ENCODE peak calls at places on chromosomes 7 and 10, in eight cellular contexts. Q is heart right ventricle, M is IMR-90, O is colonic mucosa, Y is mammary epithelial cell, U is right cardiac atrium, H is A549, V is upper lobe of right lung. L is an unnamed sample. For H3K4me1, the result is how much of the 10 kb centered on the place peaks cover.

GRCh38 chr7:24718977-24719491 is 38.2 kb downstream of the GSDME start:
- DNase-seq in Q (no peak), M (no peak), O (no peak), Y (no peak), U (no peak), H (no peak), V (no peak), L (no peak)

GRCh38 chr10:101671453-101671852 is 23.5 kb downstream of the FBXW4 start:
- DNase-seq in Q (no peak), M (no peak), O (no peak), Y (no peak), U (no peak), H (no peak), V (no peak), L (no peak)

GRCh38 chr7:159096736-159097581 is 47.7 kb downstream of the VIPR2 start:
- DNase-seq in Q (peak), M (no peak), O (no peak), Y (no peak), U (peak), H (no peak), V (peak), L (no peak)

GRCh38 chr7:44196450-44196872 is 4.3 kb upstream of the YKT6 start:
- DNase-seq in Q (no peak), M (peak), O (peak), Y (no peak), U (no peak), H (peak), V (peak), L (peak)

GRCh38 chr7:99392659-99393362 is 15.6 kb downstream of the PDAP1 start:
- DNase-seq in Q (peak), M (no peak), O (peak), Y (no peak), U (peak), H (no peak), V (peak), L (no peak)

GRCh38 chr7:29598607-29599006 is 35.0 kb downstream of the PRR15 start:
- DNase-seq in Q (no peak), M (no peak), O (peak), Y (no peak), U (peak), H (no peak), V (no peak), L (no peak)

GRCh38 chr10:104924101-104924795 is 283.2 kb downstream of the SORCS3 start:
- DNase-seq in Q (no peak), M (no peak), O (no peak), Y (no peak), U (no peak), H (no peak), V (no peak), L (no peak)

GRCh38 chr10:64234489-64234888 is 713.3 kb downstream of the REEP3 start:
- DNase-seq in Q (no peak), M (no peak), O (no peak), Y (no peak), U (no peak), H (no peak), V (no peak), L (no peak)

GRCh38 chr7:76037310-76037709 is 10.5 kb downstream of the STYXL1 start:
- DNase-seq in Q (no peak), M (peak), O (peak), Y (peak), U (no peak), H (peak), V (no peak), L (no peak)

GRCh38 chr7:91291902-91292301 is 27.7 kb downstream of the FZD1 start:
- DNase-seq in Q (no peak), M (no peak), O (no peak), Y (no peak), U (no peak), H (no peak), V (no peak), L (no peak)

GRCh38 chr7:69934475-69934903 is 336.2 kb downstream of the AUTS2 start:
- DNase-seq in Q (no peak), M (no peak), O (no peak), Y (no peak), U (no peak), H (no peak), V (no peak), L (peak)

GRCh38 chr10:6729071-6729773 is 149.1 kb upstream of the PRKCQ start:
- DNase-seq in Q (no peak), M (peak), O (no peak), Y (peak), U (no peak), H (peak), V (no peak), L (no peak)

GRCh38 chr7:122803851-122804250 is 82.4 kb downstream of the CADPS2 start:
- DNase-seq in Q (no peak), M (no peak), O (no peak), Y (no peak), U (no peak), H (no peak), V (no peak), L (no peak)

GRCh38 chr7:2621061-2621828 is 10.5 kb upstream of the TTYH3 start:
- DNase-seq in Q (peak), M (peak), O (no peak), Y (no peak), U (peak), H (no peak), V (peak), L (no peak)

GRCh38 chr7:44208085-44208484 is 7.3 kb downstream of the YKT6 start:
- DNase-seq in Q (no peak), M (no peak), O (no peak), Y (no peak), U (no peak), H (no peak), V (peak), L (no peak)

GRCh38 chr7:128108641-128109423 is 77.6 kb upstream of the LRRC4 start:
- DNase-seq in Q (no peak), M (no peak), O (no peak), Y (no peak), U (no peak), H (no peak), V (peak), L (no peak)

GRCh38 chr10:101616415-101617101 is 28.4 kb downstream of the DPCD start:
- DNase-seq in Q (peak), M (no peak), O (no peak), Y (no peak), U (no peak), H (no peak), V (no peak), L (no peak)

GRCh38 chr7:1752771-1753562 is 82.9 kb downstream of the ELFN1 start:
- DNase-seq in Q (no peak), M (no peak), O (no peak), Y (no peak), U (no peak), H (no peak), V (peak), L (no peak)

GRCh38 chr10:68095176-68095575 is 14.1 kb upstream of the MYPN start:
- DNase-seq in Q (no peak), M (peak), O (no peak), Y (peak), U (no peak), H (peak), V (no peak), L (no peak)

GRCh38 chr7:27111753-27112277 is 9.3 kb upstream of the HOXA2 start:
- DNase-seq in Q (no peak), M (peak), O (peak), Y (no peak), U (no peak), H (no peak), V (no peak), L (no peak)

GRCh38 chr7:25186436-25186835 is 41.9 kb downstream of the NPVF start:
- DNase-seq in Q (no peak), M (no peak), O (no peak), Y (no peak), U (no peak), H (no peak), V (no peak), L (no peak)

GRCh38 chr10:35409094-35409582 is 72.8 kb downstream of the CCNY start:
- DNase-seq in Q (no peak), M (peak), O (no peak), Y (peak), U (no peak), H (no peak), V (no peak), L (no peak)

GRCh38 chr7:47435889-47436312 is 146.0 kb downstream of the TNS3 start:
- DNase-seq in Q (peak), M (peak), O (peak), Y (peak), U (peak), H (peak), V (no peak), L (peak)

GRCh38 chr10:11759347-11759746 is 17.2 kb downstream of the ECHDC3 start:
- DNase-seq in Q (no peak), M (no peak), O (no peak), Y (no peak), U (no peak), H (no peak), V (peak), L (no peak)

GRCh38 chr7:78039791-78040776 is 241.5 kb downstream of the PHTF2 start:
- DNase-seq in Q (peak), M (no peak), O (peak), Y (no peak), U (peak), H (peak), V (no peak), L (peak)

GRCh38 chr10:62811159-62811875 is 4.8 kb downstream of the EGR2 start:
- DNase-seq in Q (no peak), M (no peak), O (no peak), Y (no peak), U (no peak), H (no peak), V (no peak), L (no peak)

GRCh38 chr7:117399820-117400422 is 27.4 kb downstream of the ASZ1 start:
- DNase-seq in Q (no peak), M (peak), O (no peak), Y (no peak), U (no peak), H (no peak), V (no peak), L (no peak)

GRCh38 chr10:15068802-15069201 is 19.8 kb downstream of the ACBD7 start:
- DNase-seq in Q (no peak), M (peak), O (no peak), Y (peak), U (no peak), H (no peak), V (no peak), L (no peak)

GRCh38 chr10:62688971-62689700 is 115.4 kb upstream of the ADO start:
- DNase-seq in Q (no peak), M (no peak), O (no peak), Y (no peak), U (no peak), H (no peak), V (no peak), L (no peak)

GRCh38 chr10:130044067-130045061 is 66.3 kb downstream of the C10orf143 start:
- DNase-seq in Q (no peak), M (no peak), O (peak), Y (no peak), U (no peak), H (no peak), V (peak), L (no peak)

GRCh38 chr7:33623267-33623666 is 282.1 kb upstream of the BMPER start:
- DNase-seq in Q (no peak), M (peak), O (no peak), Y (no peak), U (no peak), H (no peak), V (no peak), L (no peak)

GRCh38 chr10:62244785-62245595 is 23.7 kb downstream of the RTKN2 start:
- DNase-seq in Q (no peak), M (peak), O (peak), Y (peak), U (no peak), H (peak), V (no peak), L (peak)

DNA sequence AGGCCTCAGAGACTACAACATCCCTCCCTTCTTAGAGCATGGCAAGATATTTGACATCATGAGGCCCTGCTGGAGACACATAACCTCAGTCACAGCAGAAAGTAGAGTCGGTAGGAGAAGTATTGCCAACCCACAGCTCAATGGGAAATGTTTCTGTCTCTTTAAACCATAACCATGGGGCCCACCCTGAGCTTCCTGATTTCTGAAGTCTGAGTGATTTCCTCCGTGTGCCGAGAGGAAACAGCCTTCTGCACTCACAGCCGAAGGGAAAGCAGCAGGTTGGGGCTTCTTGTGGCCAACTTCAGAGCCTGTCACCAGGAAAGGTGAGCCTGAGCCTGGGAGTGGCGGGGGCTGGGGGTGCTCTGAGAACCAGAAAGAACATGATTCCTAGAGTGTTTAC is at the start of gene GIMAP1:
- DNase-seq in Q (peak), M (no peak), O (no peak), Y (no peak), U (peak), H (no peak), V (no peak), L (no peak)
- H3K4me1 ChIP-seq in Q (half or more), M (under half), O (under half), Y (under half), U (under half), H (under half), V (under half), L (under half)

GRCh38 chr7:50346548-50347497 is 42.3 kb downstream of the IKZF1 start:
- DNase-seq in Q (no peak), M (no peak), O (no peak), Y (peak), U (no peak), H (no peak), V (no peak), L (no peak)
- H3K4me3 ChIP-seq in Q (no peak), M (no peak), O (no peak), Y (no peak), U (no peak), H (no peak), V (no peak), L (no peak)

GRCh38 chr7:148701414-148701813 is 2.7 kb downstream of the CUL1 start:
- DNase-seq in Q (no peak), M (peak), O (no peak), Y (no peak), U (no peak), H (peak), V (no peak), L (no peak)
- H3K4me1 ChIP-seq in Q (half or more), M (under half), O (under half), Y (under half), U (under half), H (half or more), V (under half), L (under half)

DNA sequence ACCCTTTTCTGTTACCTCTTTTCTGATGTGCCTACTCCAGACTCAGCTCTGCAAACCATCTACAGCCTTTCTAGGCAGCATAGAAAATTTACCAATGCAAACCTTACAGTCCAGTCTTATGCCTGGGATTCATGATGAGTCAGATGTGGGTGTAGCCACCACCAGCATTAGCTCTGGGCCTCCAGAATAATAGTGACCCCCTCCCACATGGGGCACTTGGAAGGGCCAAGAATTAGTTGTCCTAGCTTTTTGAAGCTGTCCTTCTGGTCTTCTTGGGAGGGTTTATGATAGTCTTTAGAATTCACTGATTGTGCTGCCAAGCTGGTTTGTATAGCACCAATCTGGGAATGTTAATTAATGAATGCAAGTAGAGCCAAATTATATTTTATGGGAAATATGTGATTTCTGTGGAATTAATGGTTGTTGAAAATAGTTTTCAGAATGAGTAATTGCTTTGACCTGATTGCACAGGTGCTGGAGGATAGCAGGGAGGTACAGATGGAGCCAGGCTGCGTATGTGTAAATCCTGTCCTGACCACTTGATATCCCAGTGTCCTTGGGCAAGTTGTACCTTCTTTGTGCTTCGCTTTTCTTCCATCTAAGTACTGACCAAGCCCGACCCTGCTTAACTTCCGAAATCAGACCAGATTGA is 94.8 kb downstream of the CPED1 start:
- DNase-seq in Q (no peak), M (peak), O (no peak), Y (peak), U (no peak), H (no peak), V (no peak), L (no peak)
- H3K4me3 ChIP-seq in Q (no peak), M (no peak), O (no peak), Y (no peak), U (no peak), H (no peak), V (no peak), L (no peak)

GRCh38 chr7:140610204-140611165 is 30.1 kb downstream of the DENND2A start:
- DNase-seq in Q (peak), M (peak), O (no peak), Y (no peak), U (no peak), H (no peak), V (peak), L (no peak)
- H3K4me1 ChIP-seq in Q (half or more), M (under half), O (under half), Y (under half), U (under half), H (under half), V (under half), L (under half)